ENCODE peak calls at places on chromosomes 3 and 15, in four cellular contexts. X is T-helper 9 cell, U is Peyer's patch, V is iris pigment epithelial cell. D is an unnamed sample.

GRCh38 chr15:42218953-42219596 is 11.0 kb upstream of the VPS39 start:
- DNase-seq in X (no peak), U (no peak), V (no peak), D (no peak)

GRCh38 chr3:138455801-138456716 is 21.6 kb downstream of the ESYT3 start:
- DNase-seq in X (no peak), U (no peak), V (peak; percentile 36), D (no peak)

GRCh38 chr3:77134801-77135200 is 94.9 kb downstream of the ROBO2 start:
- DNase-seq in X (no peak), U (no peak), V (no peak), D (no peak)

GRCh38 chr15:71610991-71611720 is 199.2 kb upstream of the NR2E3 start:
- DNase-seq in X (no peak), U (no peak), V (no peak), D (peak; percentile 23)

GRCh38 chr15:73910904-73911303 is 15.4 kb upstream of the LOXL1 start:
- DNase-seq in X (no peak), U (no peak), V (no peak), D (no peak)

GRCh38 chr15:89794627-89795241 is 18.6 kb downstream of the MESP2 start:
- DNase-seq in X (no peak), U (no peak), V (peak; percentile 78), D (peak; percentile 58)

GRCh38 chr3:186320862-186321568 is 41.0 kb downstream of the DGKG start:
- DNase-seq in X (no peak), U (no peak), V (peak; percentile 20), D (peak; percentile 17)

GRCh38 chr15:88623061-88623460 is 1.9 kb downstream of the AEN start:
- DNase-seq in X (no peak), U (no peak), V (peak; percentile 87), D (peak; percentile 84)

D was measured in LHCN-M2.